ENCODE peak calls at places on chromosome 6, in six cellular contexts. Y is CD4-positive, alpha-beta T cell; W is AG04450; B is GM23338; K is PC-3; J is sigmoid colon. M is an unnamed sample.

GRCh38 chr6:37860226-37860839 is 40.8 kb downstream of the ZFAND3 start:
- DNase-seq in Y (no peak), W (no peak), B (peak), K (peak), J (no peak), M (no peak)

GRCh38 chr6:12536416-12536815 is 180.2 kb upstream of the PHACTR1 start:
- DNase-seq in Y (no peak), W (no peak), B (no peak), K (no peak), J (no peak), M (no peak)

GRCh38 chr6:10266061-10266460 is 148.8 kb downstream of the TFAP2A start:
- DNase-seq in Y (no peak), W (no peak), B (no peak), K (peak), J (no peak), M (peak)

GRCh38 chr6:40348591-40348990 is 238.6 kb downstream of the LRFN2 start:
- DNase-seq in Y (no peak), W (no peak), B (no peak), K (no peak), J (peak), M (no peak)

GRCh38 chr6:41644297-41644879 is 6.1 kb downstream of the MDFI start:
- DNase-seq in Y (no peak), W (no peak), B (peak), K (no peak), J (no peak), M (no peak)

GRCh38 chr6:21887301-21888185 is 294.0 kb downstream of the SOX4 start:
- DNase-seq in Y (no peak), W (no peak), B (no peak), K (peak), J (no peak), M (no peak)

GRCh38 chr6:119390276-119390793 is 40.8 kb upstream of the MAN1A1 start:
- DNase-seq in Y (no peak), W (no peak), B (no peak), K (no peak), J (no peak), M (no peak)

GRCh38 chr6:154410619-154411044 is 54.0 kb upstream of the IPCEF1 start:
- DNase-seq in Y (no peak), W (peak), B (peak), K (peak), J (peak), M (peak)

GRCh38 chr6:123841067-123841896 is 37.6 kb downstream of the NKAIN2 start:
- DNase-seq in Y (no peak), W (no peak), B (no peak), K (no peak), J (no peak), M (no peak)

GRCh38 chr6:31576897-31577341 is 1.6 kb downstream of the TNF start:
- DNase-seq in Y (no peak), W (no peak), B (no peak), K (no peak), J (no peak), M (no peak)

GRCh38 chr6:148535976-148536375 is 193.3 kb downstream of the SASH1 start:
- DNase-seq in Y (no peak), W (no peak), B (no peak), K (no peak), J (no peak), M (no peak)

GRCh38 chr6:74510878-74511277 is 695.0 kb downstream of the COL12A1 start:
- DNase-seq in Y (no peak), W (no peak), B (no peak), K (peak), J (no peak), M (no peak)

GRCh38 chr6:82095091-82095490 is 152.5 kb downstream of the IBTK start:
- DNase-seq in Y (no peak), W (no peak), B (peak), K (no peak), J (no peak), M (no peak)

GRCh38 chr6:170125447-170126300 is 165.2 kb downstream of the DLL1 start:
- DNase-seq in Y (no peak), W (no peak), B (no peak), K (no peak), J (peak), M (no peak)

GRCh38 chr6:99822741-99823512 is 171.1 kb downstream of the MCHR2 start:
- DNase-seq in Y (no peak), W (peak), B (peak), K (peak), J (no peak), M (no peak)

GRCh38 chr6:170347091-170347490 is 40.5 kb downstream of the FAM120B start:
- DNase-seq in Y (no peak), W (no peak), B (no peak), K (peak), J (no peak), M (no peak)

GRCh38 chr6:108117427-108118358 is 43.2 kb upstream of the OSTM1 start:
- DNase-seq in Y (no peak), W (no peak), B (peak), K (no peak), J (no peak), M (no peak)

GRCh38 chr6:328184-328670 is 35.9 kb downstream of the DUSP22 start:
- DNase-seq in Y (no peak), W (peak), B (no peak), K (peak), J (peak), M (peak)

GRCh38 chr6:123635144-123635543 is 1.6 kb downstream of the TRDN start:
- DNase-seq in Y (no peak), W (no peak), B (no peak), K (no peak), J (no peak), M (no peak)

GRCh38 chr6:127606131-127606562 is 29.2 kb downstream of the C6orf58 start:
- DNase-seq in Y (no peak), W (no peak), B (peak), K (peak), J (no peak), M (no peak)

GRCh38 chr6:143742070-143742954 is 64.5 kb downstream of the PHACTR2 start:
- DNase-seq in Y (no peak), W (no peak), B (no peak), K (no peak), J (no peak), M (no peak)

GRCh38 chr6:47477497-47478232 is at the start of gene CD2AP:
- DNase-seq in Y (peak), W (peak), B (peak), K (peak), J (peak), M (no peak)

GRCh38 chr6:82362868-82363267 is 749 bp upstream of the TPBG start:
- DNase-seq in Y (no peak), W (peak), B (peak), K (peak), J (no peak), M (no peak)

GRCh38 chr6:169145476-169145875 is 108.2 kb downstream of the THBS2 start:
- DNase-seq in Y (no peak), W (no peak), B (no peak), K (no peak), J (no peak), M (no peak)

GRCh38 chr6:94130458-94130857 is 711.1 kb upstream of the EPHA7 start:
- DNase-seq in Y (no peak), W (no peak), B (peak), K (no peak), J (no peak), M (no peak)

GRCh38 chr6:158557927-158558326 is 2.0 kb upstream of the TMEM181 start:
- DNase-seq in Y (no peak), W (no peak), B (no peak), K (no peak), J (no peak), M (no peak)

GRCh38 chr6:167047554-167047953 is 48.4 kb downstream of the CEP43 start:
- DNase-seq in Y (peak), W (no peak), B (no peak), K (no peak), J (no peak), M (no peak)

GRCh38 chr6:107718341-107718740 is 105.8 kb downstream of the SCML4 start:
- DNase-seq in Y (no peak), W (no peak), B (no peak), K (no peak), J (no peak), M (no peak)

GRCh38 chr6:75143186-75143585 is 62.7 kb downstream of the COL12A1 start:
- DNase-seq in Y (no peak), W (peak), B (no peak), K (no peak), J (no peak), M (no peak)

GRCh38 chr6:109059148-109059547 is 35.5 kb downstream of the SESN1 start:
- DNase-seq in Y (no peak), W (no peak), B (no peak), K (no peak), J (no peak), M (no peak)

GRCh38 chr6:1885576-1886003 is 275.9 kb downstream of the FOXC1 start:
- DNase-seq in Y (no peak), W (no peak), B (no peak), K (no peak), J (no peak), M (no peak)

GRCh38 chr6:132322398-132322797 is 78.9 kb downstream of the MOXD1 start:
- DNase-seq in Y (no peak), W (no peak), B (no peak), K (no peak), J (no peak), M (no peak)
- H3K27ac ChIP-seq in Y (no peak), W (no peak), B (no peak), K (no peak), J (no peak), M (no peak)

GRCh38 chr6:28587746-28588075 is 62.0 kb downstream of the GPX5 start:
- DNase-seq in Y (no peak), W (no peak), B (no peak), K (no peak), J (no peak), M (no peak)

GRCh38 chr6:28586273-28586672 is 60.6 kb downstream of the GPX5 start:
- DNase-seq in Y (no peak), W (no peak), B (peak), K (peak), J (no peak), M (no peak)

GRCh38 chr6:28583463-28583862 is 57.8 kb downstream of the GPX5 start:
- DNase-seq in Y (no peak), W (no peak), B (no peak), K (no peak), J (no peak), M (no peak)

GRCh38 chr6:28587011-28587745 is 61.5 kb downstream of the GPX5 start:
- DNase-seq in Y (peak), W (no peak), B (peak), K (peak), J (no peak), M (no peak)

GRCh38 chr6:28585335-28585734 is 59.7 kb downstream of the GPX5 start:
- DNase-seq in Y (no peak), W (no peak), B (no peak), K (peak), J (no peak), M (no peak)
- H3K27ac ChIP-seq in Y (no peak), W (no peak), B (no peak), K (no peak), J (no peak), M (no peak)

GRCh38 chr6:112481256-112481655 is 134.1 kb downstream of the RFPL4B start:
- DNase-seq in Y (no peak), W (no peak), B (no peak), K (no peak), J (no peak), M (no peak)
- H3K27ac ChIP-seq in Y (no peak), W (no peak), B (no peak), K (no peak), J (no peak), M (no peak)

GRCh38 chr6:43413002-43413401 is 14.3 kb upstream of the ABCC10 start:
- DNase-seq in Y (no peak), W (no peak), B (no peak), K (no peak), J (no peak), M (no peak)
- H3K27ac ChIP-seq in Y (no peak), W (no peak), B (no peak), K (no peak), J (no peak), M (no peak)

GRCh38 chr6:44487002-44487401 is 99.5 kb downstream of the CDC5L start:
- DNase-seq in Y (no peak), W (no peak), B (no peak), K (no peak), J (no peak), M (no peak)
- H3K27ac ChIP-seq in Y (no peak), W (no peak), B (no peak), K (no peak), J (no peak), M (no peak)

GRCh38 chr6:56238352-56238751 is 9.0 kb downstream of the COL21A1 start:
- DNase-seq in Y (no peak), W (no peak), B (no peak), K (no peak), J (no peak), M (no peak)

GRCh38 chr6:56230976-56231566 is 16.3 kb downstream of the COL21A1 start:
- DNase-seq in Y (no peak), W (no peak), B (no peak), K (peak), J (no peak), M (no peak)

GRCh38 chr6:56232446-56232845 is 14.9 kb downstream of the COL21A1 start:
- DNase-seq in Y (no peak), W (no peak), B (no peak), K (no peak), J (no peak), M (no peak)

DNA sequence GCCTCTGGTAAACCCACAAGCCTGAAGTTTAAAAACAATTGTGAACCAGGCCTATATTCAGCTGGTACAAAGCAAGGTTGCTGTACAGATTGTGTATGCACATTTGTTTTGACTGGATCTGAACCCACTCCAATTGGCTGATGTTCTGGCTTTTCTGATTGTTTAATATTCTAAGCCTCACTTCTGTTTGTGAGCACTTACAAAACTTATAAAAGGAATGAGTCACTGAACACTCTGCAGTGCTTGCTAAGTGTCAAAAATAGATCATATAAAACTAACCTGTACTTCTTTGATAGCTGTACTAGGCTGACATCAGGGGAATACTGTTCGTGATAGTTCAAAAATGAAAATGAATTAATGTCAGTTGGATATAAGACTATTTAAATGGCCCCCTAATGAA is 12.1 kb downstream of the COL21A1 start:
- DNase-seq in Y (no peak), W (no peak), B (no peak), K (peak), J (no peak), M (no peak)
- H3K27ac ChIP-seq in Y (no peak), W (no peak), B (no peak), K (no peak), J (peak), M (no peak)

GRCh38 chr6:104603108-104603745 is 256.5 kb downstream of the HACE1 start:
- DNase-seq in Y (no peak), W (no peak), B (no peak), K (peak), J (no peak), M (no peak)
- H3K27ac ChIP-seq in Y (no peak), W (no peak), B (no peak), K (peak), J (no peak), M (no peak)

DNA sequence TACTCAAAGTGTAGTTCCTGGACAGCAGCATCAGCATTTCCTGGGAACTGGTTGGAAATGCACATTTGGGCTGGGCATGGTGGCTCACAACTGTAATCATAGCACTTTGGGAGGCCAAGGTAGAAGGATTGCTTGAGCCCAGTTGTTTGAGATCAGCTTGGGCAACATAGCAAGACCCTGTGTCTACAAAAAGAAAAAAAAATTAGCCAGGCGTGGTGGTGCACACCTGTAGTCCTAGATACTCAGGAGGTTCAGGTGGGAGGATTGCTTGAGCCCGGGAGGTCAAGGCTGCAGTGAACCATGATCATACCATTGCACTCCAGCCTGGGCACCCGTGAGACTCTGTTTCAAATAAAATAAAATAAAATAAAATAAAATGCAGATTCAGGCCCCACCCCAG is 156.2 kb downstream of the CDC5L start:
- DNase-seq in Y (no peak), W (no peak), B (no peak), K (no peak), J (no peak), M (no peak)
- H3K27ac ChIP-seq in Y (no peak), W (no peak), B (no peak), K (no peak), J (no peak), M (no peak)

GRCh38 chr6:24899647-24900325 is 36.0 kb downstream of the RIPOR2 start:
- DNase-seq in Y (no peak), W (no peak), B (no peak), K (no peak), J (no peak), M (no peak)
- H3K27ac ChIP-seq in Y (peak), W (no peak), B (no peak), K (no peak), J (no peak), M (no peak)

DNA sequence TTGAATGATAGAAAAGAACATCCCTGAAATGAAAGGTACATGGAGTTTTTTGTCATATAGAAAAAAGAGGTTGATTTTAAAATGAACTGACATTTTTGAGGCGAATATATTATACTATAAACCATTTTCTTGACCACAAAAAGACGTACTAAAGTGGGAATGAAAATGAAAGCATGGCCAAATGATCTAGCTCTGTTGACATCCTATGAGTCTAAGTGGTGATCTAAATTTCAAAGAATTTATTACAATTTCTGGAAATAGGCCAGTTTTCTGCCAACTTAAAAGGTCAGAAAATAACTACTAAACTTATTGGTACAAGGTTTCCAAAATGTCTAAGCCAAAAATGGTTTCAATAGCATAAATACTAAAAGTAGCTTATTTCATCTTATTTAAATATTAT is 536.8 kb downstream of the EYS start:
- DNase-seq in Y (no peak), W (no peak), B (no peak), K (peak), J (no peak), M (no peak)
- H3K27ac ChIP-seq in Y (no peak), W (no peak), B (no peak), K (no peak), J (no peak), M (no peak)

M was measured in epithelial cell of prostate.